ENCODE peak calls at places on chromosomes 4 and X, in seven cellular contexts. W, I, A, N, F, Q and V are unnamed samples.
A peak's percentile ranks its signal among the peaks of the same experiment; 100 is the strongest.

GRCh38 chr4:124762956-124763355 is 50.4 kb upstream of the ANKRD50 start:
- DNase-seq in W (no peak), I (no peak), A (no peak), N (no peak), F (no peak), Q (no peak), V (no peak)

GRCh38 chrX:37745835-37746234 is 34.0 kb upstream of the CYBB start:
- DNase-seq in W (no peak), I (no peak), A (no peak), N (no peak), F (no peak), Q (no peak), V (no peak)

GRCh38 chr4:121736735-121737351 is 28.1 kb downstream of the SMIM43 start:
- DNase-seq in W (no peak), I (peak; percentile 63), A (peak; percentile 71), N (no peak), F (no peak), Q (no peak), V (no peak)

GRCh38 chrX:31508338-31508737 is 436.5 kb upstream of the FTHL17 start:
- DNase-seq in W (no peak), I (peak; percentile 32), A (peak; percentile 87), N (no peak), F (no peak), Q (no peak), V (no peak)

GRCh38 chr4:62133498-62133897 is 933.4 kb downstream of the ADGRL3 start:
- DNase-seq in W (no peak), I (no peak), A (no peak), N (no peak), F (no peak), Q (no peak), V (no peak)

GRCh38 chr4:2078584-2078983 is 19.5 kb downstream of the NAT8L start:
- DNase-seq in W (no peak), I (peak; percentile 19), A (no peak), N (no peak), F (no peak), Q (no peak), V (no peak)

GRCh38 chr4:18689308-18689915 is 667.9 kb upstream of the LCORL start:
- DNase-seq in W (no peak), I (peak; percentile 60), A (peak; percentile 77), N (peak; percentile 37), F (peak; percentile 0), Q (peak; percentile 3), V (peak; percentile 31)

GRCh38 chr4:96093057-96093456 is 253.2 kb downstream of the PDHA2 start:
- DNase-seq in W (no peak), I (no peak), A (no peak), N (no peak), F (no peak), Q (no peak), V (no peak)

GRCh38 chr4:143389543-143390195 is 53.0 kb downstream of the GAB1 start:
- DNase-seq in W (no peak), I (peak; percentile 65), A (no peak), N (no peak), F (no peak), Q (no peak), V (no peak)

GRCh38 chr4:24971192-24971591 is 58.4 kb upstream of the CCDC149 start:
- DNase-seq in W (no peak), I (no peak), A (no peak), N (no peak), F (no peak), Q (no peak), V (peak; percentile 58)

GRCh38 chr4:186701273-186701672 is 22.4 kb downstream of the FAT1 start:
- DNase-seq in W (peak; percentile 27), I (peak; percentile 68), A (peak; percentile 89), N (no peak), F (no peak), Q (no peak), V (no peak)

GRCh38 chr4:101103381-101104142 is 243.8 kb downstream of the PPP3CA start:
- DNase-seq in W (no peak), I (peak; percentile 9), A (peak; percentile 43), N (no peak), F (no peak), Q (no peak), V (no peak)

GRCh38 chr4:152278505-152279301 is 257.2 kb downstream of the FBXW7 start:
- DNase-seq in W (no peak), I (no peak), A (no peak), N (no peak), F (no peak), Q (no peak), V (no peak)

GRCh38 chr4:123659262-123659661 is 262.7 kb downstream of the SPRY1 start:
- DNase-seq in W (no peak), I (no peak), A (no peak), N (no peak), F (no peak), Q (no peak), V (no peak)

GRCh38 chrX:129808829-129809745 is 29.3 kb downstream of the SASH3 start:
- DNase-seq in W (no peak), I (peak; percentile 0), A (peak; percentile 48), N (no peak), F (no peak), Q (no peak), V (no peak)

GRCh38 chrX:115898382-115899001 is 272.1 kb upstream of the AGTR2 start:
- DNase-seq in W (no peak), I (no peak), A (no peak), N (no peak), F (no peak), Q (no peak), V (peak; percentile 36)

GRCh38 chrX:110037181-110037580 is 34.3 kb downstream of the TMEM164 start:
- DNase-seq in W (no peak), I (no peak), A (no peak), N (no peak), F (no peak), Q (no peak), V (no peak)

GRCh38 chr4:84529169-84529751 is 30.2 kb upstream of the NKX6-1 start:
- DNase-seq in W (no peak), I (peak; percentile 20), A (peak; percentile 40), N (no peak), F (no peak), Q (no peak), V (no peak)

GRCh38 chr4:16684083-16684482 is 214.4 kb downstream of the LDB2 start:
- DNase-seq in W (no peak), I (peak; percentile 60), A (peak; percentile 86), N (no peak), F (no peak), Q (no peak), V (no peak)